ENCODE peak calls at places on chromosome 7, in seven cellular contexts. One of them, this sample, is unnamed.

GRCh38 chr7:65832281-65832680 is 40.6 kb upstream of the VKORC1L1 start:
- DNase-seq in esophagus squamous epithelium: no peak
- DNase-seq in tibial nerve: no peak
- DNase-seq in transverse colon: peak; percentile 12
- DNase-seq in testis: no peak
- DNase-seq in IMR-90: peak; percentile 59
- DNase-seq in adrenal gland: no peak
- DNase-seq in this sample: no peak

GRCh38 chr7:68828575-68828974 is 769.7 kb upstream of the AUTS2 start:
- DNase-seq in esophagus squamous epithelium: no peak
- DNase-seq in tibial nerve: no peak
- DNase-seq in transverse colon: no peak
- DNase-seq in testis: no peak
- DNase-seq in IMR-90: no peak
- DNase-seq in adrenal gland: no peak
- DNase-seq in this sample: no peak

GRCh38 chr7:150451097-150451793 is 815 bp downstream of the GIMAP8 start:
- DNase-seq in esophagus squamous epithelium: no peak
- DNase-seq in tibial nerve: no peak
- DNase-seq in transverse colon: peak; percentile 57
- DNase-seq in testis: peak; percentile 33
- DNase-seq in IMR-90: no peak
- DNase-seq in adrenal gland: peak; percentile 73
- DNase-seq in this sample: no peak

GRCh38 chr7:100003711-100004661 is 11.4 kb upstream of the ZKSCAN1 start:
- DNase-seq in esophagus squamous epithelium: no peak
- DNase-seq in tibial nerve: no peak
- DNase-seq in transverse colon: peak; percentile 70
- DNase-seq in testis: no peak
- DNase-seq in IMR-90: no peak
- DNase-seq in adrenal gland: no peak
- DNase-seq in this sample: no peak

GRCh38 chr7:36423633-36424032 is 34.0 kb downstream of the ANLN start:
- DNase-seq in esophagus squamous epithelium: no peak
- DNase-seq in tibial nerve: no peak
- DNase-seq in transverse colon: no peak
- DNase-seq in testis: no peak
- DNase-seq in IMR-90: no peak
- DNase-seq in adrenal gland: no peak
- DNase-seq in this sample: no peak

GRCh38 chr7:95867309-95867708 is 95.0 kb downstream of the DYNC1I1 start:
- DNase-seq in esophagus squamous epithelium: no peak
- DNase-seq in tibial nerve: no peak
- DNase-seq in transverse colon: no peak
- DNase-seq in testis: no peak
- DNase-seq in IMR-90: no peak
- DNase-seq in adrenal gland: no peak
- DNase-seq in this sample: no peak

GRCh38 chr7:105808703-105809590 is 67.5 kb downstream of the ATXN7L1 start:
- DNase-seq in esophagus squamous epithelium: no peak
- DNase-seq in tibial nerve: no peak
- DNase-seq in transverse colon: peak; percentile 71
- DNase-seq in testis: no peak
- DNase-seq in IMR-90: peak; percentile 85
- DNase-seq in adrenal gland: no peak
- DNase-seq in this sample: no peak

GRCh38 chr7:6636741-6637543 is at the start of gene ZNF316:
- DNase-seq in esophagus squamous epithelium: no peak
- DNase-seq in tibial nerve: no peak
- DNase-seq in transverse colon: peak; percentile 64
- DNase-seq in testis: peak; percentile 61
- DNase-seq in IMR-90: peak; percentile 38
- DNase-seq in adrenal gland: peak; percentile 62
- DNase-seq in this sample: no peak

GRCh38 chr7:54330216-54330800 is 211.9 kb upstream of the VSTM2A start:
- DNase-seq in esophagus squamous epithelium: no peak
- DNase-seq in tibial nerve: no peak
- DNase-seq in transverse colon: no peak
- DNase-seq in testis: no peak
- DNase-seq in IMR-90: no peak
- DNase-seq in adrenal gland: no peak
- DNase-seq in this sample: no peak

GRCh38 chr7:1131471-1132265 is 28.3 kb downstream of the ZFAND2A start:
- DNase-seq in esophagus squamous epithelium: no peak
- DNase-seq in tibial nerve: no peak
- DNase-seq in transverse colon: no peak
- DNase-seq in testis: no peak
- DNase-seq in IMR-90: no peak
- DNase-seq in adrenal gland: no peak
- DNase-seq in this sample: no peak

GRCh38 chr7:166370-167060 is 25.9 kb upstream of the FAM20C start:
- DNase-seq in esophagus squamous epithelium: no peak
- DNase-seq in tibial nerve: no peak
- DNase-seq in transverse colon: no peak
- DNase-seq in testis: no peak
- DNase-seq in IMR-90: no peak
- DNase-seq in adrenal gland: no peak
- DNase-seq in this sample: no peak

GRCh38 chr7:106329408-106329807 is 44.6 kb upstream of the NAMPT start:
- DNase-seq in esophagus squamous epithelium: no peak
- DNase-seq in tibial nerve: no peak
- DNase-seq in transverse colon: no peak
- DNase-seq in testis: no peak
- DNase-seq in IMR-90: no peak
- DNase-seq in adrenal gland: no peak
- DNase-seq in this sample: no peak

GRCh38 chr7:131235489-131236317 is 92.0 kb upstream of the MKLN1 start:
- DNase-seq in esophagus squamous epithelium: no peak
- DNase-seq in tibial nerve: no peak
- DNase-seq in transverse colon: peak; percentile 19
- DNase-seq in testis: no peak
- DNase-seq in IMR-90: peak; percentile 100
- DNase-seq in adrenal gland: peak; percentile 87
- DNase-seq in this sample: no peak

GRCh38 chr7:93728292-93728691 is 153.8 kb upstream of the CALCR start:
- DNase-seq in esophagus squamous epithelium: no peak
- DNase-seq in tibial nerve: no peak
- DNase-seq in transverse colon: no peak
- DNase-seq in testis: no peak
- DNase-seq in IMR-90: no peak
- DNase-seq in adrenal gland: no peak
- DNase-seq in this sample: no peak

GRCh38 chr7:108838143-108838542 is 268.5 kb downstream of the DNAJB9 start:
- DNase-seq in esophagus squamous epithelium: no peak
- DNase-seq in tibial nerve: no peak
- DNase-seq in transverse colon: no peak
- DNase-seq in testis: no peak
- DNase-seq in IMR-90: no peak
- DNase-seq in adrenal gland: no peak
- DNase-seq in this sample: no peak

GRCh38 chr7:18515067-18515466 is 19.5 kb downstream of the HDAC9 start:
- DNase-seq in esophagus squamous epithelium: no peak
- DNase-seq in tibial nerve: no peak
- DNase-seq in transverse colon: no peak
- DNase-seq in testis: no peak
- DNase-seq in IMR-90: peak; percentile 67
- DNase-seq in adrenal gland: no peak
- DNase-seq in this sample: no peak

GRCh38 chr7:69663911-69664310 is 65.6 kb downstream of the AUTS2 start:
- DNase-seq in esophagus squamous epithelium: no peak
- DNase-seq in tibial nerve: no peak
- DNase-seq in transverse colon: no peak
- DNase-seq in testis: no peak
- DNase-seq in IMR-90: no peak
- DNase-seq in adrenal gland: no peak
- DNase-seq in this sample: no peak

GRCh38 chr7:43591551-43592180 is 8.8 kb downstream of the STK17A start:
- DNase-seq in esophagus squamous epithelium: no peak
- DNase-seq in tibial nerve: no peak
- DNase-seq in transverse colon: no peak
- DNase-seq in testis: no peak
- DNase-seq in IMR-90: peak; percentile 29
- DNase-seq in adrenal gland: no peak
- DNase-seq in this sample: no peak

GRCh38 chr7:128053023-128053422 is 21.8 kb upstream of the LRRC4 start:
- DNase-seq in esophagus squamous epithelium: no peak
- DNase-seq in tibial nerve: no peak
- DNase-seq in transverse colon: no peak
- DNase-seq in testis: no peak
- DNase-seq in IMR-90: peak; percentile 49
- DNase-seq in adrenal gland: no peak
- DNase-seq in this sample: no peak

GRCh38 chr7:926061-927030 is 28.1 kb downstream of the ADAP1 start:
- DNase-seq in esophagus squamous epithelium: no peak
- DNase-seq in tibial nerve: peak; percentile 47
- DNase-seq in transverse colon: peak; percentile 91
- DNase-seq in testis: no peak
- DNase-seq in IMR-90: no peak
- DNase-seq in adrenal gland: no peak
- DNase-seq in this sample: peak; percentile 83

GRCh38 chr7:117458977-117459583 is 20.7 kb upstream of the CFTR start:
- DNase-seq in esophagus squamous epithelium: no peak
- DNase-seq in tibial nerve: no peak
- DNase-seq in transverse colon: no peak
- DNase-seq in testis: no peak
- DNase-seq in IMR-90: peak; percentile 44
- DNase-seq in adrenal gland: no peak
- DNase-seq in this sample: no peak

GRCh38 chr7:138449580-138449979 is 10.5 kb upstream of the TRIM24 start:
- DNase-seq in esophagus squamous epithelium: no peak
- DNase-seq in tibial nerve: no peak
- DNase-seq in transverse colon: no peak
- DNase-seq in testis: peak; percentile 36
- DNase-seq in IMR-90: no peak
- DNase-seq in adrenal gland: no peak
- DNase-seq in this sample: no peak
- TF ChIP-seq CTCF in esophagus squamous epithelium: no peak
- TF ChIP-seq CTCF in tibial nerve: no peak
- TF ChIP-seq CTCF in transverse colon: no peak
- TF ChIP-seq CTCF in testis: no peak
- TF ChIP-seq CTCF in IMR-90: peak; percentile 13
- TF ChIP-seq CTCF in adrenal gland: peak; percentile 7
- TF ChIP-seq CTCF in this sample: no peak

DNA sequence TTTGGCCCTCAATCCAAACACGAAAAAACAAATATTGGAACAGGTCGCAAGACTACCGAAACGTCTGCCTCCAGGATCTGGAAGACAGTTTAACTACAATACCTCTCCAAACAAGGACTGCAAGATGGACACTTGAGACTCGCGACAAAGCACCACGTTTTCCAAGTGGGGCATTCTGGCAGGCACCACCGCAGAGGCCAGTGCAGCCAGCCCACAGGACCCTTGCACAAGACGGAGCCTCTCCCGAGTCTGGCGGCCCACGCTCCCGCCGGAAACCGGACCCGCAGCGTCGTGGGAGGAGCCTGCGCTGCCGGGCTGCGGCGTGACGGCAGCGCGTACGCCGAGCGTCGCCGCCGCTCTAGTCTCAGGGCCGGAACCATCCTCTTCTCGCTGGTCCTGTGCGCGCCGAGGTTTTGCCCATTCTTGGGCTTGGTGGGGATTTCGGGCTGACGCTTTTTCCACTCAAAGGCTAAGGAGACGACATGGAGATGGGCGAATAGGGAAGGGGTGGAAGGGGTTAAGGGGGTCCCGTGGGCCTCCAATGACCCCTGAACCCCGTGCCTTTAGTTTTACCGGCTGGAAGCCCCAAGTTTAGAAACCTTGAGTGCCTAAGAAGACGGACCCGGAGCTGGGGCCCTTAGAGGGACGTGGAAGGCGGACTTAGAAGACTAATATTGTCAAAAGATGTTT is at the start of gene ORC5:
- DNase-seq in esophagus squamous epithelium: peak; percentile 5
- DNase-seq in tibial nerve: peak; percentile 25
- DNase-seq in transverse colon: peak; percentile 78
- DNase-seq in testis: peak; percentile 82
- DNase-seq in IMR-90: peak; percentile 80
- DNase-seq in adrenal gland: peak; percentile 81
- DNase-seq in this sample: peak; percentile 93
- TF ChIP-seq POLR2A in esophagus squamous epithelium: no peak
- TF ChIP-seq POLR2A in tibial nerve: peak; percentile 62
- TF ChIP-seq POLR2A in transverse colon: peak; percentile 77
- TF ChIP-seq POLR2A in testis: peak; percentile 4
- TF ChIP-seq POLR2A in IMR-90: peak; percentile 82
- TF ChIP-seq POLR2A in adrenal gland: peak; percentile 41
- TF ChIP-seq POLR2A in this sample: no peak

DNA sequence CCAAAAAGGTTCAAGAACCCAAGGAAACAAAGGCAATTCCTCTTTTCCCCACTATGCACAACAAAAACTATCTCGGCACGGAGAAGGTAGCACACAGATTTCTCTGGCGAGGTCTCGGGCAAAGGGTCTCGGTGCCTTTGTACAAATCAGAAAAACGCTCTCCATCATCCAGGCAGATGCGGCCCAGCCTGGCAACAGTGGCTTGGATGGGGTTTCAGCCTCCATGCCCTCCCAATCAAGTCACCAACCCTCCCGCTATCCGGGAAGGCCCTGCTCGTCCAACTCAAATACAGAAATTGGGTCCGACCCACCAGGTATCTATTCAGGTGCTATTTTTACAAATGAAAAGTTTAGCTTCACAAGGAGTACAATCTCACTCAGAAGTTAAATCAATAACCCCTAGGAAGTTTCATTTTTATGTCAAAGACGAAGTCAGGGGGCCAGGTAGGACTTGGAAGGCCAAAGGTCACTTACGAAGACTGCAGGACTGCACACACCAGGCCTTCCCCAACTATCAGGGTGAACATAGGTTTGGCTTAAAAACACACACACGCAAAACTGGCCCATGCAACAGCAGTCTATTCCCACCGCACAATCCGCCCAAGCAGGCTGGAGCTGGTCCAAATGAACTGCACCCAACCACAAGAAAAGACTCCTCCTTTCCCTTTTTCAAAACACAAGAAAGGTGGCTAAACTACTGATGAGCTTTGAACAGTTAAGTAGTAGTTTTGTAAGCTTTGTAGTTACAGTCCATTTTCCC is 43.0 kb downstream of the GNA12 start:
- DNase-seq in esophagus squamous epithelium: no peak
- DNase-seq in tibial nerve: no peak
- DNase-seq in transverse colon: no peak
- DNase-seq in testis: peak; percentile 68
- DNase-seq in IMR-90: peak; percentile 73
- DNase-seq in adrenal gland: peak; percentile 64
- DNase-seq in this sample: peak; percentile 84
- H3K4me3 ChIP-seq in esophagus squamous epithelium: no peak overlapping the region
- H3K4me3 ChIP-seq in tibial nerve: no peak overlapping the region
- H3K4me3 ChIP-seq in transverse colon: no peak overlapping the region
- H3K4me3 ChIP-seq in testis: no peak overlapping the region
- H3K4me3 ChIP-seq in IMR-90: no peak overlapping the region
- H3K4me3 ChIP-seq in adrenal gland: no peak overlapping the region
- H3K4me3 ChIP-seq in this sample: no peak overlapping the region

GRCh38 chr7:112500619-112501018 is 19.8 kb downstream of the LSMEM1 start:
- DNase-seq in esophagus squamous epithelium: no peak
- DNase-seq in tibial nerve: no peak
- DNase-seq in transverse colon: no peak
- DNase-seq in testis: no peak
- DNase-seq in IMR-90: no peak
- DNase-seq in adrenal gland: no peak
- DNase-seq in this sample: no peak
- TF ChIP-seq CTCF in esophagus squamous epithelium: no peak
- TF ChIP-seq CTCF in tibial nerve: no peak
- TF ChIP-seq CTCF in transverse colon: no peak
- TF ChIP-seq CTCF in testis: peak; percentile 10
- TF ChIP-seq CTCF in IMR-90: no peak
- TF ChIP-seq CTCF in adrenal gland: no peak
- TF ChIP-seq CTCF in this sample: no peak